ENCODE peak calls at places on chromosome X, in nine cellular contexts. E is ACHN, H is caudate nucleus, M is stomach, U is NCI-H1436, G is GDM1, J is fibroblast of mammary gland, W is cardiac muscle cell, C is heart right ventricle. B is an unnamed sample.

GRCh38 chrX:77795124-77795523 is 9.1 kb upstream of the ATRX start:
- DNase-seq in E (no peak), H (no peak), M (no peak), U (no peak), G (no peak), J (no peak), W (no peak), C (no peak), B (no peak)

GRCh38 chrX:151830911-151831310 is 81.8 kb upstream of the MAGEA4 start:
- DNase-seq in E (no peak), H (no peak), M (no peak), U (no peak), G (no peak), J (no peak), W (no peak), C (peak; percentile 3), B (no peak)

GRCh38 chrX:14697453-14697852 is 168.1 kb downstream of the GLRA2 start:
- DNase-seq in E (peak; percentile 43), H (no peak), M (peak; percentile 28), U (peak; percentile 4), G (no peak), J (peak; percentile 25), W (peak; percentile 2), C (no peak), B (peak; percentile 18)

GRCh38 chrX:150258463-150259430 is 104.4 kb upstream of the MAMLD1 start:
- DNase-seq in E (no peak), H (no peak), M (no peak), U (no peak), G (no peak), J (peak; percentile 14), W (no peak), C (no peak), B (no peak)

GRCh38 chrX:83469551-83469950 is 38.5 kb upstream of the POU3F4 start:
- DNase-seq in E (peak; percentile 32), H (no peak), M (peak; percentile 25), U (peak; percentile 8), G (peak; percentile 16), J (peak; percentile 5), W (peak; percentile 50), C (no peak), B (no peak)

GRCh38 chrX:48515842-48516241 is 5.8 kb upstream of the EBP start:
- DNase-seq in E (no peak), H (no peak), M (no peak), U (no peak), G (no peak), J (no peak), W (no peak), C (no peak), B (no peak)

GRCh38 chrX:40154853-40155616 is 57.3 kb upstream of the BCOR start:
- DNase-seq in E (peak; percentile 24), H (no peak), M (peak; percentile 81), U (peak; percentile 28), G (peak; percentile 13), J (peak; percentile 52), W (peak; percentile 95), C (peak; percentile 81), B (peak; percentile 82)

GRCh38 chrX:11540532-11541377 is 125.0 kb downstream of the ARHGAP6 start:
- DNase-seq in E (no peak), H (no peak), M (no peak), U (no peak), G (no peak), J (no peak), W (no peak), C (peak; percentile 3), B (no peak)

GRCh38 chrX:115958687-115959359 is 211.7 kb upstream of the AGTR2 start:
- DNase-seq in E (no peak), H (no peak), M (no peak), U (no peak), G (no peak), J (no peak), W (no peak), C (no peak), B (no peak)

GRCh38 chrX:30643313-30643821 is 9.9 kb upstream of the GK start:
- DNase-seq in E (no peak), H (no peak), M (no peak), U (no peak), G (no peak), J (peak; percentile 91), W (no peak), C (no peak), B (no peak)

GRCh38 chrX:70970482-70970999 is 39.6 kb upstream of the SLC7A3 start:
- DNase-seq in E (peak; percentile 25), H (no peak), M (no peak), U (no peak), G (peak; percentile 2), J (peak; percentile 25), W (peak; percentile 23), C (no peak), B (peak; percentile 7)

GRCh38 chrX:10187421-10187820 is 30.6 kb downstream of the CLCN4 start:
- DNase-seq in E (no peak), H (no peak), M (no peak), U (no peak), G (no peak), J (no peak), W (no peak), C (no peak), B (no peak)